ENCODE peak calls at places on chromosomes 7 and 10, in seven cellular contexts. H is uterus; K is stomach; M is upper lobe of right lung; P is naive thymus-derived CD4-positive, alpha-beta T cell; Y is fibroblast of lung; S is H1. A is an unnamed sample.

GRCh38 chr7:65251851-65252620 is 121.6 kb upstream of the ZNF92 start:
- DNase-seq in K (peak), P (no peak), M (peak), S (peak), H (peak), Y (peak), A (no peak)

GRCh38 chr10:3149918-3150317 is 22.7 kb downstream of the PITRM1 start:
- DNase-seq in S (no peak), H (no peak), K (no peak), P (no peak), Y (no peak), M (no peak), A (no peak)

GRCh38 chr10:96512524-96512991 is 1.2 kb downstream of the TLL2 start:
- DNase-seq in H (no peak), K (no peak), P (no peak), Y (peak), S (peak), M (no peak), A (no peak)

GRCh38 chr7:152176797-152177196 is 151.3 kb downstream of the GALNT11 start:
- DNase-seq in P (no peak), S (no peak), H (no peak), K (no peak), Y (no peak), M (no peak), A (no peak)

GRCh38 chr7:40899651-40900507 is 765.1 kb downstream of the SUGCT start:
- DNase-seq in M (no peak), S (no peak), P (no peak), H (peak), Y (peak), K (no peak), A (no peak)

GRCh38 chr7:6271091-6271658 is 1.2 kb downstream of the CYTH3 start:
- DNase-seq in Y (peak), S (no peak), K (peak), P (peak), M (no peak), H (peak), A (peak)

GRCh38 chr7:119964640-119965542 is 308.1 kb upstream of the KCND2 start:
- DNase-seq in S (no peak), P (no peak), H (no peak), Y (peak), M (no peak), K (no peak), A (no peak)

GRCh38 chr10:1240341-1240775 is 184.2 kb downstream of the WDR37 start:
- DNase-seq in S (peak), K (no peak), M (no peak), H (no peak), P (no peak), Y (no peak), A (no peak)

GRCh38 chr7:78905449-78905848 is 548.0 kb downstream of the MAGI2 start:
- DNase-seq in P (no peak), M (no peak), K (no peak), H (no peak), Y (no peak), S (no peak), A (no peak)

GRCh38 chr7:54541941-54542618 is at the start of gene VSTM2A:
- DNase-seq in Y (peak), H (no peak), K (no peak), P (no peak), M (no peak), S (no peak), A (no peak)

GRCh38 chr7:116528008-116528789 is 3.4 kb downstream of the CAV1 start:
- DNase-seq in H (peak), S (no peak), K (no peak), P (no peak), Y (peak), M (no peak), A (peak)

GRCh38 chr7:7136423-7136822 is 45.9 kb upstream of the C1GALT1 start:
- DNase-seq in P (no peak), H (peak), S (no peak), K (no peak), Y (peak), M (no peak), A (no peak)

GRCh38 chr10:49366460-49366859 is 29.4 kb downstream of the DRGX start:
- DNase-seq in Y (no peak), S (no peak), M (no peak), P (no peak), H (no peak), K (no peak), A (no peak)

DNA sequence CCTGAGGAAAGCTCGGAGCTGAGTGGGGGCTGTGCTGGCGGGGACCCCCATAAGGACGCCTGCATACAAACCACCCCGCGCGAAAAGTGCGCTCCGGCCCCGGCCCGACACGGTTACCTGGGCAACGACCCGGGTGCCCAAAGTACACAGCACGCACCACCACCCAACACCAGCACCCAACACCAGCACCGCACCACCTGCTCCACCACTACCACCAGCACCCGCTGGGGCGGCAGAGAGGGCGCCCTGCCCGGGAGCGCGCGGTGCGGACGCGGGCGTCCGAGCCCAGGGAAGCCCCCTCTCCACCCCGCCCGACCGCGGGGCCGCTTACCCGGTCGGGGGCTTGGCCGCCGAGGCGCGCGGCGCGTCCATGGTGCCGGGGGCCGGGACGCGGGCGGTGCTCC is 345 bp downstream of the COBL start:
- DNase-seq in P (no peak), S (no peak), Y (no peak), K (peak), M (peak), H (no peak), A (no peak)
- H3K27ac ChIP-seq in P (no peak), S (peak), Y (no peak), K (peak), M (peak), H (no peak), A (no peak)

DNA sequence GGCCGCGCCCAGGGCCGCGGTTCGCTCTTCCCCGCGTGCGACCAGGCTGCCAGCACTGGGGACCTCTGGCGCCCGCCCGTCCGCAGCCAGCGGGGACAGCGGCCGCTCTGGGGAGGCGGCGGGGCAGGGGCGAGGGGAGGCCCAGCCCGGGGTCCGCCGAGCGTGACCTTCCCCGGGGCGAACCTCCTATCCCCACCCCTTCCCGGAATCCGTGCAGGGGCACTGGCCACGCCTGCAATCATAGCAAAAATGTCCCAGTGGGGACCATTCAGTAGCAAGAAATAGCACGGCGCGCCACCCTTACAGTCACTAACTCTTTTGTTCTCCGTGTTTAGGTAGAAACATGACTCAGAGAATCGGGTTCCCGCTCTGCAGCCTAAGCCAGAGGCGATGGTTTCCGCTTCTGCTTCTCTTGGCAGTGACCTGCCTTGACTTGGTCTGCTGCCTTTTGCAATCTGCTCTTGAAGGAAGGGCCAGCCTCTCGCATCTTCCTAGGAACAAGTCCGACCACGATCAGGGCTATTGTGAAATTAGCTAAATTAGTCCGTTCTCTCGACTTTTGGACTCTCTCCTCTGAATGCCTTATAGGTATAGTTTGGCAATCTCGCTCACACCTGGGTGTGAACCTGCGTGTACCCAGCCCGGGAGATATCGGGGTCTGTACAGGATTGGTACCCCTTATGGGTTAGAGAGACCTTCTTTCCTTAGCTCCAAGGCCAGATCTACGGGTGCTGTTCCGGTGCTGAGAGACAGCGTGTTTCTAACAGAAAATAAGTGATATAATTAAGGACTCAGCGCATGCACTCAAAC is 79.4 kb upstream of the ACBD5 start:
- DNase-seq in K (peak), S (no peak), P (peak), M (peak), Y (peak), H (peak), A (peak)
- H3K27ac ChIP-seq in K (no peak), S (no peak), P (no peak), M (peak), Y (no peak), H (peak), A (peak)

GRCh38 chr10:43574035-43574892 is at the start of gene ZNF239:
- DNase-seq in Y (peak), H (peak), K (peak), P (peak), S (peak), M (peak), A (peak)

GRCh38 chr10:43576580-43576979 is 2.2 kb upstream of the ZNF239 start:
- DNase-seq in Y (no peak), K (no peak), M (no peak), H (no peak), S (no peak), P (no peak), A (no peak)

GRCh38 chr10:43573250-43574034 is 974 bp downstream of the ZNF239 start:
- DNase-seq in M (no peak), H (no peak), Y (peak), K (no peak), S (no peak), P (no peak), A (no peak)

GRCh38 chr10:43576062-43576461 is 1.6 kb upstream of the ZNF239 start:
- DNase-seq in H (no peak), P (no peak), K (no peak), Y (no peak), M (no peak), S (no peak), A (no peak)

DNA sequence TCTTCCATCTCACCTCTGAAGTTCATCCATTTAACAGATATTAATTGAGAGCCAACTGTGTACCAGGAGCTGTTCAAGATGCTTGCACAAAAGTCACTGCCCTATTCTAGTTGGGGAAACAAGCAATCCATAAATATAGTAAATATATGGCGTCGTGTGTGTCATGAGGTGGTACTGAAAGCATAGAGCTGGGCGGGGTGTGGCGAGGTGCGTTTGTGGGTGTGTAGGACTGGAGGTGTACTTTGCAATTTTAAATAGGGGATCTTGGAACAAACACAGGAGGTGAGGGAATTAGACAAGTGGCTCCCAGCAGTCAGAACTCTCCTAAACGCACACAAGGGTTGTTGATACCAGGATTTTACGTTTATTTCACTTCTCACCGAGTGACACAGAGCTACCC is 490 bp upstream of the ZNF239 start:
- DNase-seq in P (no peak), Y (no peak), H (no peak), S (no peak), M (no peak), K (no peak), A (no peak)
- H3K27ac ChIP-seq in P (peak), Y (no peak), H (peak), S (no peak), M (peak), K (no peak), A (no peak)

GRCh38 chr10:80472234-80473095 is 18.4 kb downstream of the TSPAN14 start:
- DNase-seq in M (peak), Y (peak), S (no peak), H (no peak), K (no peak), P (no peak), A (no peak)

GRCh38 chr10:80474920-80475319 is 20.8 kb downstream of the TSPAN14 start:
- DNase-seq in M (peak), P (no peak), H (no peak), S (no peak), Y (no peak), K (no peak), A (no peak)

GRCh38 chr10:80473692-80474596 is 19.8 kb downstream of the TSPAN14 start:
- DNase-seq in K (no peak), Y (peak), S (no peak), P (no peak), M (no peak), H (no peak), A (no peak)

GRCh38 chr10:80473096-80473657 is 19.1 kb downstream of the TSPAN14 start:
- DNase-seq in P (no peak), S (no peak), K (no peak), H (no peak), M (no peak), Y (no peak), A (no peak)

GRCh38 chr10:80474597-80474910 is 20.4 kb downstream of the TSPAN14 start:
- DNase-seq in P (no peak), K (no peak), M (no peak), S (no peak), Y (no peak), H (no peak), A (no peak)
- H3K27ac ChIP-seq in P (peak), K (no peak), M (peak), S (no peak), Y (no peak), H (no peak), A (no peak)

DNA sequence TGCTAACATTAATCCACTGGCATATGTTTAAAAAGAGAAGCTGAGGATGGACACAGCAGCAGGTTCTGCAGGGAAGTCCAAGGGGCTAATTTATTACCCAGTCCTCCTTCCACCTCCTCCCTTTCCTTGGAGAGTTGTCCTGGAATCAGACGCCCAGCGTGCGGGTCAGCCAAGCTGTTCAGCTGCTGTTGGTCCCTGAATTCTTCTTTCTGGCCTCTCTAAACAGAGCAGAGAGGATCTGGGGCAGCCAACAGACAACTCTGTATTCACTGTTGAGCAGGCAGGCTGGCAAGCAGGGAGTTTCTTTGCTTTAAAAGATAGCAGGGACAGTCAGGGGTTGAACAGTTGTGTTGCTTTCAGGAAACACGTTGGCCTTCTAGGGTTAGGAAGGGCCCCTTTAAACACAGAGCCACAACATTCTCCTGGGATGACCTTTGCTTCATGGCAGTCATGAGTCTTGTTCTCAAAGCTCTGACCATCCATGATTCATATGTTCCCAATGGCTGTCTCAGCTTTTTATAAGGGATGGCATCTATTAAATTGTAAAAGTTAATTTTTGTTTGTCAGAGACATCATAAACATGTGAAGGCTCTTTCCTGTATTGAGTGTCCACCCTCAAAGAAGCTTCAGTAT is 217.0 kb downstream of the CREB5 start:
- DNase-seq in K (no peak), P (no peak), H (no peak), M (no peak), S (no peak), Y (peak), A (no peak)
- H3K27ac ChIP-seq in K (no peak), P (no peak), H (no peak), M (no peak), S (no peak), Y (peak), A (no peak)

GRCh38 chr7:17298840-17299476 is 506 bp downstream of the AHR start:
- DNase-seq in K (peak), P (peak), M (peak), H (peak), S (no peak), Y (peak), A (no peak)

GRCh38 chr7:17298102-17298839 is at the start of gene AHR:
- DNase-seq in K (peak), S (peak), Y (peak), M (peak), H (peak), P (peak), A (peak)

GRCh38 chr7:17301491-17302101 is 3.1 kb downstream of the AHR start:
- DNase-seq in P (no peak), H (peak), K (peak), Y (peak), S (no peak), M (no peak), A (peak)

GRCh38 chr7:17299477-17299991 is 1.1 kb downstream of the AHR start:
- DNase-seq in M (no peak), H (no peak), K (no peak), Y (peak), P (no peak), S (no peak), A (no peak)

DNA sequence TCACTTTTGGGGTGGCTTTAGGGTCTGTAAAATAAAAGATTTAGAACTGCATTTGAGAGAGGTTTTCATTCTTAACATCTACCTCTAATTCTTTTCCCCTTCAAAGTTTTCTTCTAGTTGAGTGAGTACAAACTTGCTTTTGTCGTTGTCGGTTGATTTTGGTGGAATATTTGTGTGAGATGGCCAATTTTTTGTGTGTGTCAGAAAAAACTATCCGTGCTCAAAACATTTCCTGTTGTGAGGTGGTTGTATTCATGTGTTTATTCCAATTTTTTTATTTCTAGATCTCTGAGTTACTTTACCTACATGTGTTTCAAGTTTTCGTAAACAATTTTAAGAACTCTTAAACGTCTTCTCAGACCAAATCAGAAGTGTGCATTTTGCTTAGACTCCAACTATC is 1.6 kb downstream of the AHR start:
- DNase-seq in S (no peak), P (no peak), M (no peak), Y (no peak), H (no peak), K (no peak), A (no peak)
- H3K27ac ChIP-seq in S (no peak), P (peak), M (peak), Y (peak), H (peak), K (peak), A (peak)

A was measured in thoracic aorta.